ENCODE peak calls at places on chromosome 6, in four cellular contexts. R is K562, D is HepG2, S is GM12878. Q is an unnamed sample.

GRCh38 chr6:20319520-20320357 is 81.9 kb upstream of the E2F3 start:
- DNase-seq in D (no peak), S (peak), R (no peak), Q (no peak)

GRCh38 chr6:84801250-84801649 is 36.9 kb upstream of the TBX18 start:
- DNase-seq in S (no peak), D (no peak), R (no peak), Q (no peak)

GRCh38 chr6:145621776-145622175 is 113.5 kb downstream of the EPM2A start:
- DNase-seq in R (no peak), D (no peak), S (no peak), Q (no peak)

GRCh38 chr6:47822856-47823554 is 41.2 kb downstream of the OPN5 start:
- DNase-seq in D (no peak), R (no peak), S (no peak), Q (no peak)

GRCh38 chr6:136761227-136761922 is 30.9 kb downstream of the MAP3K5 start:
- DNase-seq in D (no peak), R (no peak), S (no peak), Q (no peak)

GRCh38 chr6:106918128-106918527 is 56.4 kb downstream of the CD24 start:
- DNase-seq in R (no peak), S (no peak), D (no peak), Q (no peak)

GRCh38 chr6:20724443-20724842 is 190.2 kb downstream of the CDKAL1 start:
- DNase-seq in S (no peak), R (no peak), D (no peak), Q (peak)

GRCh38 chr6:170404036-170404435 is 97.5 kb downstream of the FAM120B start:
- DNase-seq in D (no peak), S (no peak), R (no peak), Q (no peak)

GRCh38 chr6:87436435-87436834 is 28.7 kb downstream of the CFAP206 start:
- DNase-seq in R (peak), S (peak), D (peak), Q (peak)

GRCh38 chr6:146543940-146544661 is 468 bp downstream of the RAB32 start:
- DNase-seq in R (peak), D (peak), S (no peak), Q (peak)

GRCh38 chr6:121451250-121451649 is 15.8 kb downstream of the GJA1 start:
- DNase-seq in R (no peak), D (no peak), S (no peak), Q (no peak)

GRCh38 chr6:39861663-39862062 is 69.5 kb downstream of the DAAM2 start:
- DNase-seq in R (no peak), S (no peak), D (no peak), Q (peak)

GRCh38 chr6:131015630-131016263 is 47.3 kb downstream of the EPB41L2 start:
- DNase-seq in S (no peak), R (no peak), D (no peak), Q (no peak)

GRCh38 chr6:143940011-143940597 is 68.0 kb downstream of the PLAGL1 start:
- DNase-seq in R (peak), S (peak), D (peak), Q (peak)

GRCh38 chr6:113315879-113316278 is 541.3 kb upstream of the MARCKS start:
- DNase-seq in S (no peak), R (no peak), D (no peak), Q (no peak)

GRCh38 chr6:145245119-145245518 is 490.2 kb downstream of the EPM2A start:
- DNase-seq in S (no peak), R (no peak), D (no peak), Q (no peak)

GRCh38 chr6:163839296-163839695 is 424.8 kb downstream of the QKI start:
- DNase-seq in D (no peak), R (no peak), S (no peak), Q (no peak)

GRCh38 chr6:113697642-113698410 is 159.3 kb upstream of the MARCKS start:
- DNase-seq in S (no peak), D (no peak), R (no peak), Q (no peak)

GRCh38 chr6:14671261-14671681 is 553.7 kb downstream of the CD83 start:
- DNase-seq in R (no peak), D (no peak), S (no peak), Q (no peak)

GRCh38 chr6:140777780-140778179 is 1354.9 kb upstream of the GJE1 start:
- DNase-seq in S (no peak), R (no peak), D (no peak), Q (no peak)

GRCh38 chr6:140773276-140773675 is 1359.4 kb upstream of the GJE1 start:
- DNase-seq in R (no peak), S (no peak), D (no peak), Q (no peak)

GRCh38 chr6:140768133-140768532 is 1364.6 kb upstream of the GJE1 start:
- DNase-seq in R (no peak), S (no peak), D (no peak), Q (no peak)

GRCh38 chr6:140779341-140779740 is 1353.4 kb upstream of the GJE1 start:
- DNase-seq in D (no peak), S (no peak), R (no peak), Q (no peak)

DNA sequence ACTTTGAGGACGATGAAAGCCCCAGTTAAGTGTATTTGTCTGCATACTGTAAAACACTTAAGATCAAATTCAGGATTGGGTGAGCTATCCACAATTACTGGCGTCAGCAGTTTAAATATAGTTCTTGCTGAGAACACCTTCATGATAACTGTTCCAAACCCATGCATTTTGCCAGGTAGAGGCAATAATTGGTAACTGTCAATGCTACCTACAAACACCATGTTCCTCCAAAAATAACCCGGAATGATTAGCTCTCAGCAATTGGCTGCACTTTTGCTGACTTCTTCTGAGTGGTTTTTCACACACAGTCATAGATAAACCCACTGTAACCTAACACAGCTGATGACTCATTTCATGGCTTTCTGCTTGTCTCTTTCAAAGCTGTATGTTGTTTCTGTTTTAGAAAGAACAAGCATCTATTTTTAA is 1358.6 kb upstream of the GJE1 start:
- DNase-seq in S (peak), R (no peak), D (no peak), Q (no peak)
- TF ChIP-seq JUNB in S (peak), R (no peak), D (no peak), Q (no peak)

GRCh38 chr6:149963462-149964242 is at the start of gene ULBP1:
- DNase-seq in R (peak), S (no peak), D (no peak), Q (peak)

GRCh38 chr6:149963212-149963461 is 606 bp upstream of the ULBP1 start:
- DNase-seq in R (peak), D (no peak), S (no peak), Q (peak)

GRCh38 chr6:149962461-149963211 is 1.1 kb upstream of the ULBP1 start:
- DNase-seq in D (no peak), R (no peak), S (no peak), Q (no peak)

GRCh38 chr6:149965191-149966020 is 1.7 kb downstream of the ULBP1 start:
- DNase-seq in D (no peak), R (no peak), S (no peak), Q (peak)

GRCh38 chr6:149964243-149965190 is 774 bp downstream of the ULBP1 start:
- DNase-seq in D (no peak), R (no peak), S (no peak), Q (no peak)
- TF ChIP-seq EZH2 in D (no peak), R (no peak), S (no peak), Q (peak)

GRCh38 chr6:27667651-27668441 is 194.9 kb upstream of the ZNF184 start:
- DNase-seq in D (no peak), S (no peak), R (no peak), Q (peak)
- TF ChIP-seq CREB1 in D (no peak), S (peak), R (no peak), Q (no peak)

DNA sequence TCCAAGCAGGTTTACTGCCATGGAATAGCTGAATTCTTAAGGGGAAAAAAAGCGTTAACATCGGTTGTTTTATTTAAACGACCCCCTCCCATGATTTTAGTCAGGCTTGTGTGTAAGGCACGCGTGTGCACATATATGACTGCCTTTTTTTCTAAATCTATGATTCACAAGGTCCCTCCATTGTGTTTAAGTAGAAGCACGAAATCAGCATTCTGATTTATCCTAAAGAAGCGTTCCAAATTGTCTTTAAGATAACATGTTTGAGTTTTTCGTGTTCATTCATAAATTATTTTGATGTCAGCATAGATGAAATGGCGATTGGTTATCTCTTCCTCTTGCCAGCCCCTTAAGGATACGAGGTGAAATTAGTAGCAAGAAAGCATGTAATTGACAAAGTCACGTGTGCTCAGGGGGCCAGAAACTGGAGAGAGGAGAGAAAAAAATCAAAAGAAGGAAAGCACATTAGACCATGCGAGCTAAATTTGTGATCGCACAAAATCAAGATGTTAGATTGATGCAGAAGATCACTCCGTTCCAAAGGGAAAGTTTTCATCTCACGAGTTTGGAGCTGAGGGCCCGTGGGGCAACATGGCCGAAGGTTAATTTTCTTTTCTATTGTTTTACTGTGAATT is at the start of gene LIN28B:
- DNase-seq in R (peak), D (peak), S (no peak), Q (no peak)
- TF ChIP-seq JUNB in R (no peak), D (no peak), S (no peak), Q (no peak)

DNA sequence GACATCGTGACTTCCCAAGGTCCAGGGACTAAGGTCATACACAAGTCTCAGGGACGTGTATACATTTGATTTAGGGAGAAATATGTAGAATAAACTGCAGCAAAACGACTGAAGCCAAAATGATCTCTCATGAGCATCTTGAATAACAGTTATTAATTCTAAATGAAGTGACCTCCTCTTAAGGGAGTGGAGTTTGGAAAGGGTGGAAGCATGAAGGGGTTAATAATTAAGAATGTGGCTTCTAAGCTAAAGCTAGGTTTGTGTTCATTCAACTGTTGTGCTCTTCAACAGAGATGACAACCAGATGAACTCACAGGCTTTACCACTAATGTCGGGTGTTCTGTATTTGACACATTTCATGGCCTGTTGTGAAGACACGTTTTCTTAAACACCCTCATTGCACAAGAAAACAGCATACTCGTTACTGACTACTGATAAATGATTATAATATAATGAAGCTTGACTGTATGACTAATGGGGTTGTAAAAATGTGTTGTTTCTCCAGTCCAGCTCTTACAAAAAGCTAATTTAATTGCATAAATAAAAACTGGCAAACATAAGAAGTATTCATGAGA is 1.5 kb downstream of the PPP1R14C start:
- DNase-seq in R (no peak), D (no peak), S (no peak), Q (no peak)
- TF ChIP-seq EZH2 in R (peak), D (no peak), S (no peak), Q (peak)

GRCh38 chr6:26222587-26222986 is 135.4 kb downstream of the HFE start:
- DNase-seq in S (no peak), D (no peak), R (no peak), Q (no peak)

GRCh38 chr6:26224940-26225847 is 138.0 kb downstream of the HFE start:
- DNase-seq in R (no peak), S (no peak), D (no peak), Q (peak)

GRCh38 chr6:26223213-26223612 is 136.0 kb downstream of the HFE start:
- DNase-seq in S (no peak), D (no peak), R (no peak), Q (no peak)

GRCh38 chr6:26224547-26224912 is 137.3 kb downstream of the HFE start:
- DNase-seq in R (no peak), S (no peak), D (no peak), Q (no peak)

GRCh38 chr6:26223677-26224546 is 136.7 kb downstream of the HFE start:
- DNase-seq in D (peak), S (peak), R (no peak), Q (peak)
- TF ChIP-seq CREB1 in D (peak), S (no peak), R (no peak), Q (no peak)

DNA sequence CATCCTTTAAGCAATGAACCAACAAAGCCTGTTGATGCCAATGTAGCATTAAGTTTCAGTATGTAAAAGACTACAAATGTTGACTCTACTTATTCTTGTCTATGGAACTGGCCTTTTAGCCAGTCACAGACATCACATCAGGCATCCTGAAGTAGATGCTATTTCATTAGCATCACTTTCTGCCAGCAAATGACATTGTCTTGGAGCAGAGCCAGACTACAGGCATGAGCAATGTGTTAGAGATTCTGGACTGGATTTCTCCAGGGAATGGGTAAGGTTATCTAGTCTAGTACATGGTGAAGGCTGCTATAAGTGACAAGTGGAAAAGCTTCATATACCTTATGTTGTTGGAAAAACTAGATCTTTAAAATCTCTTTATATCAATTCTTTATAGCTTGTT is 142.9 kb downstream of the ADGRB3 start:
- DNase-seq in D (no peak), S (no peak), R (no peak), Q (no peak)
- TF ChIP-seq JUNB in D (no peak), S (no peak), R (no peak), Q (no peak)